ENCODE peak calls at places on chromosomes 12 and 14, in ten cellular contexts. A, Y, O, K, D, B, I, Q, W and X are unnamed samples.

GRCh38 chr14:52918486-52918885 is 32.4 kb downstream of the FERMT2 start:
- DNase-seq in B (no peak), K (no peak), A (no peak), D (no peak), O (peak), Y (no peak), I (no peak), Q (no peak), W (no peak), X (no peak)

GRCh38 chr12:61750604-61751003 is 509.6 kb upstream of the USP15 start:
- DNase-seq in W (no peak), O (no peak), I (no peak), B (peak), D (no peak), Q (no peak), A (no peak), Y (no peak), K (no peak), X (no peak)

GRCh38 chr14:74595006-74595735 is 16.9 kb downstream of the LTBP2 start:
- DNase-seq in D (peak), K (no peak), Y (no peak), O (no peak), Q (peak), B (peak), A (peak), I (no peak), W (no peak), X (no peak)

GRCh38 chr14:74516451-74517155 is 23.0 kb downstream of the ISCA2 start:
- DNase-seq in I (no peak), B (no peak), D (no peak), Y (no peak), K (no peak), W (no peak), Q (no peak), A (no peak), O (no peak), X (no peak)

GRCh38 chr12:116376354-116377193 is 99.1 kb upstream of the MED13L start:
- DNase-seq in B (peak), W (no peak), Y (no peak), K (no peak), A (no peak), I (no peak), O (no peak), Q (no peak), D (no peak), X (no peak)

GRCh38 chr14:69049675-69050074 is 70.6 kb upstream of the ACTN1 start:
- DNase-seq in B (peak), K (no peak), Y (no peak), D (no peak), W (no peak), I (no peak), A (no peak), O (no peak), Q (peak), X (no peak)

GRCh38 chr12:6212086-6212485 is 11.9 kb downstream of the CD9 start:
- DNase-seq in W (no peak), D (no peak), A (no peak), B (no peak), O (no peak), Q (no peak), K (no peak), Y (no peak), I (no peak), X (no peak)

GRCh38 chr12:13073191-13073590 is 29.0 kb downstream of the FAM234B start:
- DNase-seq in B (peak), O (no peak), Y (no peak), W (no peak), A (no peak), I (no peak), Q (no peak), K (no peak), D (no peak), X (no peak)

GRCh38 chr12:58502236-58502635 is 418.1 kb downstream of the LRIG3 start:
- DNase-seq in W (no peak), D (no peak), I (no peak), A (no peak), Y (no peak), K (no peak), O (no peak), Q (no peak), B (peak), X (no peak)

GRCh38 chr12:6647083-6647604 is at the start of gene ACRBP:
- DNase-seq in Q (peak), A (peak), W (peak), D (peak), O (peak), Y (no peak), K (peak), B (peak), I (peak), X (peak)

GRCh38 chr12:104651812-104652211 is 195.1 kb downstream of the CHST11 start:
- DNase-seq in Q (no peak), O (no peak), D (no peak), W (no peak), K (no peak), B (no peak), Y (no peak), I (no peak), A (no peak), X (no peak)

GRCh38 chr12:88854260-88854659 is 274.0 kb upstream of the KITLG start:
- DNase-seq in Q (no peak), A (no peak), K (peak), B (peak), D (no peak), I (no peak), Y (peak), O (no peak), W (peak), X (no peak)

GRCh38 chr14:22845103-22845394 is 8.7 kb downstream of the MMP14 start:
- DNase-seq in Y (no peak), A (no peak), W (no peak), I (no peak), B (no peak), O (no peak), D (peak), Q (no peak), K (no peak), X (no peak)

GRCh38 chr14:22845821-22846625 is 9.6 kb downstream of the MMP14 start:
- DNase-seq in B (no peak), O (no peak), Q (no peak), K (no peak), D (peak), A (no peak), W (no peak), Y (no peak), I (no peak), X (no peak)

GRCh38 chr14:22848391-22849164 is 12.2 kb downstream of the MMP14 start:
- DNase-seq in D (peak), A (peak), B (peak), K (peak), Q (peak), Y (peak), W (peak), I (peak), O (no peak), X (no peak)

GRCh38 chr14:22847661-22848341 is 11.4 kb downstream of the MMP14 start:
- DNase-seq in O (no peak), D (peak), Y (no peak), K (no peak), W (no peak), I (peak), Q (no peak), B (peak), A (no peak), X (no peak)

GRCh38 chr14:22846811-22847307 is 10.5 kb downstream of the MMP14 start:
- DNase-seq in A (no peak), B (no peak), Q (no peak), K (no peak), Y (no peak), D (peak), I (no peak), O (no peak), W (no peak), X (no peak)
- TF ChIP-seq CTCF in A (no peak), B (no peak), Q (no peak), K (no peak), Y (no peak), D (no peak), I (no peak), O (no peak), W (no peak), X (no peak)

GRCh38 chr12:95201056-95201670 is 16.1 kb downstream of the FGD6 start:
- DNase-seq in D (no peak), A (no peak), O (no peak), K (no peak), Q (no peak), B (peak), I (no peak), W (no peak), Y (no peak), X (no peak)

GRCh38 chr12:95204141-95204866 is 13.0 kb downstream of the FGD6 start:
- DNase-seq in K (no peak), D (peak), A (peak), O (peak), B (peak), I (peak), Y (peak), Q (peak), W (peak), X (no peak)

GRCh38 chr12:95203477-95203843 is 13.8 kb downstream of the FGD6 start:
- DNase-seq in Q (no peak), Y (no peak), D (no peak), B (no peak), K (no peak), W (no peak), O (no peak), A (no peak), I (no peak), X (no peak)

GRCh38 chr12:95205016-95205415 is 12.3 kb downstream of the FGD6 start:
- DNase-seq in Q (no peak), Y (no peak), I (no peak), A (no peak), O (no peak), W (no peak), D (no peak), B (no peak), K (no peak), X (no peak)

GRCh38 chr12:95202691-95203476 is 14.4 kb downstream of the FGD6 start:
- DNase-seq in Q (no peak), K (no peak), A (no peak), D (no peak), W (no peak), I (no peak), O (no peak), B (no peak), Y (no peak), X (no peak)
- TF ChIP-seq CTCF in Q (no peak), K (no peak), A (no peak), D (no peak), W (no peak), I (no peak), O (no peak), B (no peak), Y (no peak), X (no peak)

GRCh38 chr12:131005161-131006035 is 51.7 kb downstream of the ADGRD1 start:
- DNase-seq in D (no peak), B (no peak), A (no peak), K (no peak), O (no peak), Q (no peak), I (no peak), Y (no peak), W (no peak), X (no peak)
- TF ChIP-seq CTCF in D (no peak), B (no peak), A (no peak), K (no peak), O (peak), Q (no peak), I (no peak), Y (no peak), W (no peak), X (no peak)

DNA sequence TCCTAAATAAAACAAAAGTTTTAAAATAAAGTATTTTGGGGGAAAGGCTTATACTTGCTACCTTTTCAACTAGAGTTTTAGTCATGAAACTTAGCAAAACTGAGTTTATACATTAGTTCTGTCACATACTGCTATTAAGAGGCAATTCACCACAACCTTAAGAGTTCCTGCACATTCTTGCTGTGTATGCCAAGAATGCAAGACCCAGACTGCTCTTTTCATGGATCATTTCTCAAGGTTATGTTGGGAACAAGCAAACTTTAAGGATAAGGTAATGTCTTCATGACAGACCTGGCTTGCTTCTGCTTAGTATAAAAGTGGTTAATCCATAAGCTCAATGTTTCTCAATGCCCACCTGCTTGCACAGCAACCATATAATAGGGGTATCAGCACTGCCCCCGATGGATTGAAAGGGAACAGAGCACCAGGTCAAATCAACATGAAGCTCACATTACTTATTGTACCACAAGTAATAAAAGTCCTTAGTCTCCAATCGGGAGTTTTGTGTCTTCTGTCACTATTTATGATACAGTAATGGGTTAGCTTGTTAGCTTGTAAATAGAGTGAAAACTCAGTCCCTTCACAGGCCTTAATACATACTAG is 67.6 kb downstream of the KIF21A start:
- DNase-seq in A (no peak), W (peak), D (no peak), B (no peak), Q (no peak), I (no peak), Y (no peak), K (no peak), O (no peak), X (no peak)
- TF ChIP-seq CTCF in A (no peak), W (no peak), D (no peak), B (peak), Q (no peak), I (peak), Y (no peak), K (no peak), O (no peak), X (peak)

DNA sequence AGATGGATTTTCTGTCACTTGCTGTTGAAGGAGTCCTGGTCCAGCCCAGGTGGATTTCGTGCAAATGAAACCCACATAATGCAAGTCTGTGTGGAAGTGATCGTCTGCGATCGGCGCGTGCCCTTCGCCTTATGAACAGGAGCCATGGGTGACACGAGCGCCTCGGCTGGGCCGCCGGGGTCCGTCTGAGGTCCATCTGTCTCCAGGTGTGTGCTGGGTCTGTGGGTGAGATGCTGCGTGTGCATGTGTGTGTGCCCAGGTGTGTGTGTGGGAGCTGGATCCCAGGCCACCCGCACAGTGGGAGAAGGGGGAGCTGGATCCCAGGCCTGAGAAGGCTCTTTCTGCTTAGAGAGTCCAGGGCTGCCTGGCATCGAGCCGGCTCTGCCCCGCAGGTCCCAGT is 53.8 kb downstream of the GALNT9 start:
- DNase-seq in Y (no peak), Q (no peak), O (no peak), K (no peak), W (no peak), A (no peak), I (no peak), D (no peak), B (no peak), X (no peak)
- TF ChIP-seq CTCF in Y (no peak), Q (no peak), O (no peak), K (no peak), W (no peak), A (no peak), I (no peak), D (no peak), B (no peak), X (no peak)

GRCh38 chr12:49587174-49587908 is 18.1 kb downstream of the FAM186B start:
- DNase-seq in K (no peak), O (no peak), A (no peak), Y (no peak), W (no peak), Q (no peak), B (no peak), D (peak), I (no peak), X (no peak)
- TF ChIP-seq CTCF in K (no peak), O (no peak), A (no peak), Y (no peak), W (peak), Q (no peak), B (no peak), D (no peak), I (no peak), X (no peak)

DNA sequence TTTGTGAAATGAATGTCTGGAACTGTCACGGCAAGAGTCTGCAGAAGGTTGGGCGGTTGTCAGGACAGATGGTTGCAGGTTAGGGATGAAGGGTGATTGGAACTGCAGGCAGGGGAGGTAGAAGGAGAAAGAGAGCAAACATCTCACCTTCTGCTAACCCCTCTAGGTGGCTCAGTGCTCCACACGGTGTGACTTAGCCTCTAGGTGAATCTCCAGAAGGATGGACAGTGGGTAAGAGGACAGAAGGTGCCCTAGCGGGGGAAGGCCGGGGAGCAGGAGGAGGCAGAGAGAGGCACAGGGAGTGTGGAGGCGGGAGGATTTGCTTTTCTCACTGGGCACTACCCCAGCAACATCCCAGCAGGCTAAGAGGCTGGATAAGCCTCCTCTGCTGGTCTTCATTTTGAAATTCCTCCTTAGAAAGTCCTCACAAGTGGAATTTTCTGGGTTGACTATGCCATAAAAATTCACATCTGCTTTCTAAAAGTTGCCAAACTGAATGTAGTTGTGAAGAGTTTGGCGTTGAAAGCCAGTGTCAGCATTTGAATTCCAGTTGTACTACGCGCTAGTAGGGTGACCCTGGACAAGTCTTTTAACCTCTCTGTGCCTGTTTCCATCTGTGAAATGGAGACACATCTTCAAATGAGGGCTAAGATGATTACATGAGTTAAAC is 10.7 kb upstream of the GPR68 start:
- DNase-seq in Q (no peak), O (no peak), K (no peak), W (no peak), A (no peak), I (no peak), Y (no peak), B (peak), D (no peak), X (no peak)
- TF ChIP-seq CTCF in Q (no peak), O (no peak), K (no peak), W (no peak), A (no peak), I (no peak), Y (no peak), B (no peak), D (no peak), X (no peak)

GRCh38 chr12:51238510-51239334 is at the start of gene DAZAP2:
- DNase-seq in Y (peak), K (peak), O (peak), I (peak), Q (peak), B (peak), D (peak), W (peak), A (peak), X (peak)
- TF ChIP-seq CTCF in Y (peak), K (no peak), O (no peak), I (peak), Q (no peak), B (no peak), D (peak), W (peak), A (no peak), X (peak)